ENCODE peak calls at places on chromosomes 2 and 18, in four cellular contexts. Z is HL-60, F is GM12878, B is K562. T is an unnamed sample.
A peak's percentile ranks its signal among the peaks of the same experiment; 100 is the strongest.

GRCh38 chr18:48975817-48976649 is 25.3 kb upstream of the SMAD7 start:
- DNase-seq in B (peak; percentile 81), Z (no peak), F (no peak), T (peak; percentile 79)

GRCh38 chr2:160062283-160063005 is at the start of gene PLA2R1:
- DNase-seq in B (no peak), F (no peak), Z (no peak), T (peak; percentile 15)

GRCh38 chr18:38077219-38077618 is 511.6 kb upstream of the CELF4 start:
- DNase-seq in Z (no peak), B (no peak), F (no peak), T (no peak)

GRCh38 chr2:177239934-177240600 is 24.5 kb downstream of the NFE2L2 start:
- DNase-seq in B (no peak), F (peak; percentile 47), Z (peak; percentile 85), T (no peak)

GRCh38 chr2:7860693-7861092 is 821.2 kb upstream of the ID2 start:
- DNase-seq in B (no peak), F (no peak), Z (no peak), T (no peak)

GRCh38 chr2:80073134-80073561 is 231.4 kb downstream of the LRRTM1 start:
- DNase-seq in B (peak; percentile 58), F (peak; percentile 3), Z (peak; percentile 45), T (peak; percentile 10)

GRCh38 chr2:233919938-233920337 is 2.8 kb downstream of the TRPM8 start:
- DNase-seq in F (no peak), B (no peak), Z (no peak), T (no peak)

GRCh38 chr2:223500690-223501089 is 101.5 kb downstream of the SCG2 start:
- DNase-seq in F (no peak), B (no peak), Z (no peak), T (no peak)

GRCh38 chr2:204948364-204948763 is 403.1 kb downstream of the PARD3B start:
- DNase-seq in Z (no peak), B (no peak), F (no peak), T (no peak)

GRCh38 chr18:26457195-26457594 is 91.2 kb downstream of the KCTD1 start:
- DNase-seq in B (no peak), Z (no peak), F (no peak), T (no peak)

GRCh38 chr2:206289391-206289790 is 14.9 kb downstream of the ZDBF2 start:
- DNase-seq in F (no peak), B (no peak), Z (no peak), T (no peak)

DNA sequence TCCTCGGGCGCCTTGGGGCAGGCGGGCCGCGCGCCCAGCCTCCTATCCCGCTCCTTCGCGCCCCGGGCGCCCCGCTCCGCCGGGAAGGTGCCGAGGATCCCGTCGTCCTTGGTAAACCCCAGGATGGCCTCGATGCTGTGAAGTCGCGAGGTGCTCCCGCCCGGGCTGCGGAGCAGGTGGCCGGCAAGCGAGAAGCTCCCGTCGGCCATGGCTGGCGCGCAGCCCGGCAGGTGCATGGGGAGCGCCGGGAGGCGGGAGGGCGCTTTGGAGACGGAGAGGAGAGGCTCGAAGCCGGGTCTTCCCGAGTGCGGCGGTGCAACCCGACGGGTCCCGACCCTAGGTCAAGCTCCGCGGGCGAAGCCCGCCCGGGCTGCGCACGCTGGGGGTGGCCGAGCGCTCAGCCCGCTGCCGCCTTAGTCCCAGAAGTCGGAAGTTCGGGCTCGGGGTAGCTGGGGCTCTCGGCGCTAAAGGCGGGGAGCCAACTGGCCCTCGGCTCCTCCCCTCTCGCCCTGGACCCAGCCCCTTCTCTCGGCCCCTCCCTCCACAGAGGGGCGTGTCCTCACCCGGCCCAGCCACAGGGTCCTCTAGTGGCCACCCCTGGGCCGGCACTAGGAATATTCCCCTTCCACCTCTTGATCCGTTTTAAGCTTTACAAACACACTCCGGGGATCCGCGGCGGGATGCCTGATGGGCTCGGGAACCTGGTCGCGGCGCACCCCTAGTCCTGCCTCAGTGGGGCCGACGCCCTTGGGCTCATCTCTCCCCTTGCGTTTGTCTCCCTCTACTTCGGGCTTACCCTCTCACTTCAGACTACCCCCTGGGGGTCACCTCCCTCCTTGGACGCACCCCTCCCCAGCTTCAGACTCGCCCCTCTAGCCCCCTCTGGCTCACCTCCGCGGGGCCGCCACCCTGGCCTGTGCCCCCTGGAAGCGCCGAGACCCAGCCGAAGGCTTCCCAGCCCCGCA is at the start of gene RAX:
- DNase-seq in B (peak; percentile 78), F (no peak), Z (no peak), T (peak; percentile 20)
- TF ChIP-seq SPI1 in B (no peak), F (no peak), Z (no peak), T (no peak)

DNA sequence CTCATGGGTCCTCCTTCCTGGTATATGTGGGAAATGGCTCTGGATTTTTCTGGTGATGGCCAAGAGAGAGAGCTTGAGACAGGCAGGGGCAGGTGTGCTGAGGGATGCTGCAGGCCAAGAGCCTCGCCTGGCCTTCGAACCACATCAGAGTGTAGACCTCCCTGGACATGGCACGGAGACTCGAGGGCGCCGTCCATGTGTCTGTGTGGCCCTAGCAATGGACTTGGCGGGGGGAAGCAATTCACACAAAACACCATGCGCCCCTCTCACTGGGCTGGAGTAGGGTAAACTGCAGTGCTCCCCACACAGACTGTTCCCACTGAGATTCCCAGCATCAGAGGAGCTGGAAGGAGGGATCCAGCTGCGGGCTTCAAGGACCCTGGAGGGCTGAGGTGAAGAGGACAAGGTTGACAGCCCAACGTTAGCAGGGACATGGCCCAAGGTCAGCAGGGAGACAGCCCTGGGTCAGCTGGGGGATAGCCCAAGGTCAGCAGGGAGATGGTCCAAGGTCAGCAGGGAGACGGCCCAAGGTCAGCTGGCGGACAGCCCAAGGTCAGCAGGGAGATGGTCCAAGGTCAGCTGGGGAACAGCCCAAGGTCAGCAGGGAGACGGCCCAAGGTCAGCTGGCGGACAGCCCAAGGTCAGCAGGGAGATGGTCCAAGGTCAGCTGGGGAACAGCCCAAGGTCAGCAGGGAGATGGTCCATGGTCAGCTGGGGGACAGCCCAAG is 75.4 kb upstream of the HDAC4 start:
- DNase-seq in B (no peak), Z (no peak), F (no peak), T (no peak)
- TF ChIP-seq SPI1 in B (no peak), Z (no peak), F (no peak), T (no peak)

GRCh38 chr2:131092409-131093065 is 723 bp downstream of the FAM168B start:
- DNase-seq in F (no peak), B (no peak), Z (no peak), T (no peak)

GRCh38 chr2:131093066-131093842 is at the start of gene FAM168B:
- DNase-seq in B (peak; percentile 92), F (peak; percentile 27), Z (peak; percentile 82), T (peak; percentile 91)

GRCh38 chr2:131094655-131095281 is 1.5 kb upstream of the FAM168B start:
- DNase-seq in B (no peak), F (no peak), Z (no peak), T (no peak)
- TF ChIP-seq SPI1 in B (no peak), F (no peak), Z (no peak), T (no peak)

GRCh38 chr18:67358947-67359346 is 157.6 kb downstream of the DSEL start:
- DNase-seq in F (no peak), B (no peak), Z (no peak), T (no peak)
- TF ChIP-seq SPI1 in F (no peak), B (no peak), Z (no peak), T (no peak)

GRCh38 chr2:43001055-43001378 is 208.6 kb upstream of the HAAO start:
- DNase-seq in F (no peak), B (no peak), Z (no peak), T (no peak)

GRCh38 chr2:42999856-43000241 is 207.5 kb upstream of the HAAO start:
- DNase-seq in Z (no peak), B (no peak), F (no peak), T (no peak)

GRCh38 chr2:42999391-42999811 is 207.0 kb upstream of the HAAO start:
- DNase-seq in F (no peak), B (no peak), Z (no peak), T (no peak)

GRCh38 chr2:43001787-43002468 is 209.5 kb upstream of the HAAO start:
- DNase-seq in B (no peak), F (no peak), Z (no peak), T (no peak)

DNA sequence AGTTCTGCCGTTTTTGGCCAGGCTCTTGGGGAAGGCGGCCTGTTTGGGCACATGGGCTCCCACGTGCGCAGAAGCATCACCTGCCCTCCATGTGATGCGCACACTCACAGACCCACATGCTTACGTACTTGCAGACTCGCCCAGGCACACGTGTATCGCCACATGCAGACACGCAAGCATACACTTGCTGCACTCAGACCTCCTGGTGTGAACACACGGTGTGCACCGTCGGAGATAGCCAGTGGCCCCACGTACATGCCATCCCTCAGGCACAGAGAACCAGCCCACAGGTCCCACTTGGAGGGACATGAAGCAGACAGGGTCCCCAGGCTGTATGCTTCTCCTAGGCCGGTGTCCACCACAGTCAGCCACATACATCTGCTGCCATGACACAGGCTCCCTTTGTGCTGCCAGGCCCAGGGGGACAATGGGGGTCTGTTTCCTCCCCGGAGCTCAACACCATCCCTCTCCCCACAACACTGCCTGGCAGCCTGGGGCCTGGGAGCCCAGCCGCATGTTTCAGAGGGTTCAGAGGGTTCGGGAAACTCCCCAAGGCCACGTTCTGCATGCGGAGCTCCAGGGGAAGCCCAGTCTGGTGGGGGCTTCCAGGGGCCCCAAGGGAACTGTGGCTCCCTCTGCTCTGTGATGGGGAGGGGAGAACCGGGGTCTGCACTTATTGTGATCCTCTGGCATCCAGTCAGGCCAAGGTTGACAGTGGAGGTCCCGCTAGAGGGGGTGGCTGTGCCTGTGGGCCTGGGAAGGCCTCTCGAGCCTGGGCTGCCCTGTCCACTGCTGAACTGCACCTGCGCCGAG is 208.1 kb upstream of the HAAO start:
- DNase-seq in F (no peak), B (no peak), Z (no peak), T (no peak)
- TF ChIP-seq SPI1 in F (no peak), B (no peak), Z (no peak), T (no peak)

T was measured in GM12891.